ENCODE peak calls at places on chromosome 17, in six cellular contexts. J is GM12878, D is H1, V is GM12891, U is HepG2, T is K562. I is an unnamed sample.

GRCh38 chr17:7553356-7553755 is 4.5 kb downstream of the TNFSF12 start:
- DNase-seq in V (no peak), T (no peak), D (no peak), J (no peak), U (no peak), I (no peak)

GRCh38 chr17:8875957-8876356 is 8.5 kb upstream of the PIK3R6 start:
- DNase-seq in T (no peak), U (no peak), D (no peak), V (no peak), J (no peak), I (no peak)

GRCh38 chr17:45222273-45222993 is 748 bp downstream of the FMNL1 start:
- DNase-seq in D (no peak), V (no peak), T (peak), J (no peak), U (no peak), I (peak)

GRCh38 chr17:49993423-49994037 is 1.5 kb downstream of the DLX3 start:
- DNase-seq in D (no peak), U (no peak), V (no peak), T (no peak), J (no peak), I (no peak)

GRCh38 chr17:4444782-4445473 is 11.2 kb downstream of the SPNS3 start:
- DNase-seq in D (no peak), T (no peak), J (no peak), U (no peak), V (no peak), I (no peak)

GRCh38 chr17:64146418-64147109 is 16.6 kb upstream of the ERN1 start:
- DNase-seq in J (no peak), V (no peak), T (peak), U (peak), D (no peak), I (peak)

GRCh38 chr17:68849673-68850260 is 105.4 kb downstream of the ABCA8 start:
- DNase-seq in J (no peak), D (no peak), U (no peak), T (no peak), V (no peak), I (no peak)

GRCh38 chr17:31595666-31596381 is 204.3 kb downstream of the RAB11FIP4 start:
- DNase-seq in T (no peak), J (no peak), U (no peak), V (no peak), D (no peak), I (no peak)

GRCh38 chr17:49071106-49071505 is 61.5 kb upstream of the B4GALNT2 start:
- DNase-seq in J (no peak), V (no peak), T (no peak), U (no peak), D (no peak), I (no peak)

GRCh38 chr17:16474012-16474725 is 17.8 kb downstream of the LRRC75A start:
- DNase-seq in U (no peak), D (no peak), J (no peak), V (no peak), T (no peak), I (no peak)

GRCh38 chr17:38453951-38454421 is 25.7 kb downstream of the ARHGAP23 start:
- DNase-seq in D (no peak), T (no peak), V (no peak), U (no peak), J (no peak), I (no peak)

GRCh38 chr17:20263595-20263994 is 203.7 kb downstream of the LGALS9B start:
- DNase-seq in V (no peak), U (no peak), D (no peak), J (no peak), T (no peak), I (no peak)

GRCh38 chr17:14082848-14083247 is 13.5 kb downstream of the COX10 start:
- DNase-seq in T (no peak), V (no peak), U (no peak), D (no peak), J (no peak), I (no peak)

GRCh38 chr17:10050597-10051101 is 145.6 kb upstream of the RCVRN start:
- DNase-seq in V (no peak), U (no peak), T (no peak), J (peak), D (no peak), I (no peak)

GRCh38 chr17:71232801-71233559 is 887.8 kb upstream of the SOX9 start:
- DNase-seq in U (no peak), D (no peak), J (no peak), V (no peak), T (no peak), I (no peak)

GRCh38 chr17:43352579-43352978 is 46.2 kb upstream of the ARL4D start:
- DNase-seq in D (no peak), V (no peak), U (no peak), J (no peak), T (no peak), I (no peak)

GRCh38 chr17:43351686-43352085 is 47.1 kb upstream of the ARL4D start:
- DNase-seq in T (no peak), D (no peak), V (no peak), U (no peak), J (no peak), I (no peak)

GRCh38 chr17:43350888-43351361 is 47.9 kb upstream of the ARL4D start:
- DNase-seq in U (no peak), V (no peak), T (no peak), D (no peak), J (no peak), I (no peak)

GRCh38 chr17:43356450-43356849 is 42.3 kb upstream of the ARL4D start:
- DNase-seq in T (no peak), D (no peak), J (no peak), U (no peak), V (no peak), I (no peak)

DNA sequence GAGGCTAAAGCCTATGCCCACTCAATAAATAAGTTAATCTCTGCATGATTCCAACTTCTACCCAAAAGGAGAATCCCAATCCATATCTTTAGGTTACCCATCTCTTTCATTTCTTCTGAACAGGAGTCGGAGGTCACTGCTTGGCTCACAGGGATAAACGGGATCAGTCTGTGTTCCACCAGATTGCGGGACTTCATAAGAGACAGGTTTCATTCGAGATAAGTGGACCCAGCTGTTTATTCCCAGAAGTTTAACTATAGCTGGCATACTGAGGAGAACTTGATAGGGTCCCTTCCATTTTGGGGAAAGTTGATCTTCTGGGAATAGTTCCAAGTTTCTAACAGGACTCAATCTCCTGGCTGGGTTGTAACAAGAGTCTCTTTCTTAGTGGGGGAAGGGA is 45.4 kb upstream of the ARL4D start:
- DNase-seq in J (no peak), T (no peak), U (no peak), D (no peak), V (no peak), I (no peak)
- TF ChIP-seq TAF1 in J (no peak), T (no peak), U (no peak), D (no peak), V (no peak), I (no peak)

DNA sequence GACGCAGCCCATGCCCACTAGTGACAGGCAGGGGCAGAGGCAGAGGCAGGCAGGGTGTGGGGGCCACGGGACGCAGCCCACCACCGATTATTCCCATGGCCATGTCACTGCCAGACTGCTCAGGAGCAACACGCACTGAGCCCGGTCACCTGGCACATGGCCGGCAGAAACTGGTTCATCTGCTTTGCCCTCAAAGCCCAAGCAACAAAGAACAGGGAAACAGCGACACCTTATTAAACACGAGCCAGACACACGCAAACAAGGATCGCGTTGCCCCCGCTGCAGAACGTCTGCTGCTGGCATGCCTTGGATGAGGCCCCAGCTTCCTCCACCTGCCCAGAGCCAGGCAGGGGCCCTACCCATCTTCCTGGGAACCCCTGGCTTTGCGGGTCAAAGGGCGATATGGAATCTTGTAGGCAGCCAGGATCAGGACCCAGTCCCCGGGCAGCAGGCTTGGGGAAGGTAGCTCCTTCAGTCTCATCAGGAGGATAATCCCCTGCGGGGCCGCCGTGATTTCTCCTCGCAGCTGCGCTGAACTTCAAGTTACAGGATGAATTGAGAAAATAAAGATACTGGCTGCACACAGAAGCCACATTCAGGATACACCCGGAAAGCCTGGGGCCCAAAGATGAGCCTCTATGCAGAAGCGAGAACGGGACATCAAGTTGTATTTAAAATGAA is 4.8 kb downstream of the TBC1D16 start:
- DNase-seq in D (no peak), T (no peak), J (no peak), V (no peak), U (no peak), I (no peak)
- TF ChIP-seq POLR2A in D (no peak), T (no peak), J (no peak), V (no peak), U (no peak), I (no peak)

DNA sequence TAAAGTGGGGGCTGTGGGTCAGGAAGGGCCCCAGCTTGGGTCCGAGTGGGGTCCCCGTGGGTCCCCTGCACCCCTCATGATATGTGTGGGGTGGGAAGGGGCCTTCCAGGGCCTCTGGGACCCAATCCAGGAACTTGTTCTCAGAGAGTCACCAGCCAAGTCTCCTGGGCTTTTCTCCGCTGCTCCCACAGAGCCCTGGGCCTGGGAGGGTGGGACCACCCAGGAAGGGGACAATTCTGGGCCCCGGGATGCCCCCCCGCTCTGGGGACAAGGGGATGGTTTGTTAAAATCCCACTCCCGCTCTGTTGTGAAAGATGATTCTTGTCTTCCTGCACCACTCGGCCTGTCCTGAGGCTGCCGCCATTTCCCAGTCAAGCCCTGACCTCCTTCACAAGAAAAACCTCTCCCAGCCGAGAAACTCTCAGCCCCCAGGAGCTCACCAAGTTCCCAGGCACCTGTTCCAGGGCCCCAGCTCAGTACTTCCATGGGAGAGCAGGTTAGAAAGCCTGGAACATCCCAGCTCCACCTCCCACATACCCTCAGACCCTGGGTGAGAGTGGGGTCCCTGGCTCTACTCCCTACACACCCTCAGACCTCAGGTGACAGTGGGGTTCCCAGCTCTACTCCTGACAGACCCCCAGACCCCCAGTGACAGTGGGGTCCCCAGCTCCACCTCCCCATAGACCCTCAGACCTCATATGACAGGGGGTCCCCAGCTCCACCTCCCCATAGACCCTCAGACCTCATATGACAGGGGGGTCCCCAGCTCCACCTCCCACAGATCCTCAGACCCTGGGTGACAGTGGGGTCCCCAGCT is 75.1 kb downstream of the METRNL start:
- DNase-seq in T (no peak), J (no peak), U (no peak), D (no peak), V (no peak), I (no peak)
- TF ChIP-seq TAF1 in T (no peak), J (no peak), U (no peak), D (no peak), V (no peak), I (no peak)

GRCh38 chr17:81037026-81037782 is 2.3 kb downstream of the BAIAP2 start:
- DNase-seq in T (no peak), V (no peak), J (no peak), U (peak), D (no peak), I (no peak)
- TF ChIP-seq POLR2A in T (no peak), V (no peak), J (no peak), U (no peak), D (no peak), I (no peak)

I was measured in GM12892.